ENCODE peak calls at places on chromosomes 1 and 21, in ten cellular contexts. M, T, L, S, Z, H, V, F, I and U are unnamed samples.

GRCh38 chr1:21110163-21110562 is 66.5 kb downstream of the EIF4G3 start:
- DNase-seq in T (no peak), M (no peak), I (no peak), V (no peak), H (no peak), Z (no peak), F (no peak), L (no peak), S (no peak), U (no peak)

GRCh38 chr1:222561656-222562055 is 13.8 kb upstream of the HHIPL2 start:
- DNase-seq in V (no peak), Z (no peak), L (no peak), S (no peak), M (no peak), F (no peak), I (no peak), T (no peak), H (no peak), U (no peak)

GRCh38 chr1:155218854-155219591 is 10.5 kb downstream of the MTX1 start:
- DNase-seq in M (peak), T (no peak), S (peak), Z (no peak), V (peak), H (no peak), F (peak), I (no peak), L (no peak), U (no peak)

GRCh38 chr1:188599313-188599712 is 1770.6 kb downstream of the PLA2G4A start:
- DNase-seq in H (no peak), L (no peak), T (no peak), M (no peak), V (no peak), S (no peak), I (peak), F (no peak), Z (no peak), U (no peak)

GRCh38 chr1:12615166-12615915 is 2.7 kb downstream of the DHRS3 start:
- DNase-seq in M (no peak), T (no peak), Z (no peak), I (peak), F (peak), H (no peak), V (no peak), S (no peak), L (no peak), U (no peak)

GRCh38 chr21:27564684-27565280 is 597.9 kb upstream of the ADAMTS5 start:
- DNase-seq in T (no peak), S (peak), M (peak), Z (peak), F (peak), H (peak), I (peak), L (no peak), V (peak), U (no peak)

GRCh38 chr1:228691926-228692325 is 43.4 kb upstream of the RHOU start:
- DNase-seq in V (peak), M (peak), S (peak), Z (peak), T (no peak), H (no peak), I (peak), L (no peak), F (peak), U (peak)

GRCh38 chr1:40986328-40986783 is 6.9 kb downstream of the CTPS1 start:
- DNase-seq in H (no peak), T (no peak), I (no peak), L (no peak), V (no peak), Z (no peak), S (no peak), F (no peak), M (no peak), U (no peak)

GRCh38 chr1:84688461-84689061 is 1.7 kb downstream of the SSX2IP start:
- DNase-seq in Z (no peak), F (no peak), S (no peak), M (no peak), V (no peak), T (no peak), I (peak), H (no peak), L (no peak), U (no peak)

GRCh38 chr1:223834660-223835263 is 11.0 kb downstream of the TP53BP2 start:
- DNase-seq in H (no peak), M (no peak), F (peak), T (no peak), Z (no peak), L (no peak), I (peak), S (no peak), V (peak), U (no peak)

GRCh38 chr21:38869946-38870345 is 64.2 kb downstream of the ETS2 start:
- DNase-seq in I (no peak), M (peak), V (peak), H (no peak), Z (no peak), L (no peak), T (no peak), S (no peak), F (peak), U (peak)

GRCh38 chr1:84753516-84754375 is 63.5 kb upstream of the SSX2IP start:
- DNase-seq in V (peak), F (peak), T (peak), I (peak), H (peak), Z (peak), M (peak), S (peak), L (peak), U (peak)

GRCh38 chr1:54053745-54054437 is 483 bp downstream of the TCEANC2 start:
- DNase-seq in I (peak), V (peak), M (no peak), T (no peak), H (no peak), F (peak), L (no peak), S (peak), Z (peak), U (no peak)

GRCh38 chr21:45138199-45139002 is 64.0 kb downstream of the ADARB1 start:
- DNase-seq in M (peak), Z (peak), T (peak), S (peak), L (peak), H (peak), I (peak), V (peak), F (peak), U (peak)

GRCh38 chr1:177862916-177863315 is 106.9 kb downstream of the SEC16B start:
- DNase-seq in L (no peak), Z (no peak), F (peak), H (no peak), V (no peak), M (no peak), S (no peak), I (no peak), T (no peak), U (no peak)

GRCh38 chr1:203273869-203274602 is 31.3 kb upstream of the BTG2 start:
- DNase-seq in H (peak), I (no peak), L (no peak), S (no peak), T (no peak), V (no peak), Z (no peak), F (no peak), M (no peak), U (no peak)

GRCh38 chr1:31782066-31782762 is 18.1 kb upstream of the ADGRB2 start:
- DNase-seq in F (no peak), S (no peak), I (no peak), Z (no peak), M (no peak), H (no peak), T (no peak), L (no peak), V (no peak), U (no peak)

GRCh38 chr1:70966018-70966638 is 81.5 kb downstream of the PTGER3 start:
- DNase-seq in M (peak), H (no peak), F (peak), V (peak), L (no peak), S (peak), T (no peak), Z (peak), I (no peak), U (no peak)

GRCh38 chr1:216898801-216899200 is 175.6 kb upstream of the ESRRG start:
- DNase-seq in I (no peak), L (no peak), M (no peak), V (no peak), F (no peak), S (no peak), H (no peak), Z (no peak), T (no peak), U (no peak)

GRCh38 chr21:42425603-42425985 is 21.9 kb downstream of the UBASH3A start:
- DNase-seq in I (no peak), L (no peak), T (no peak), V (no peak), M (no peak), H (no peak), S (no peak), F (no peak), Z (no peak), U (no peak)

GRCh38 chr1:33683913-33684312 is 180.0 kb upstream of the HMGB4 start:
- DNase-seq in F (no peak), I (peak), V (peak), H (peak), M (no peak), L (no peak), Z (no peak), S (no peak), T (no peak), U (no peak)

GRCh38 chr1:211493865-211494653 is 2.1 kb upstream of the RD3 start:
- DNase-seq in M (no peak), I (no peak), T (no peak), H (no peak), Z (no peak), F (no peak), L (no peak), S (no peak), V (no peak), U (no peak)

GRCh38 chr1:201176931-201177330 is 13.7 kb upstream of the IGFN1 start:
- DNase-seq in I (peak), L (no peak), S (no peak), Z (peak), F (peak), M (no peak), T (no peak), V (no peak), H (no peak), U (no peak)